ENCODE peak calls at places on chromosomes 1 and 21, in six cellular contexts. One of them, this sample, is unnamed.

GRCh38 chr1:197600751-197601150 is 174.5 kb downstream of the DENND1B start:
- DNase-seq in iPS-NIHi11: no peak
- DNase-seq in NCI-H774: no peak
- DNase-seq in foreskin fibroblast: no peak
- DNase-seq in posterior cingulate gyrus: no peak
- DNase-seq in activated CD4-positive, CD25-positive, alpha-beta regulatory T cell treated with anti-CD3 and anti-CD28 coated beads, Interleukin-2, amount 50 U/mL, for 16 hours: no peak
- DNase-seq in this sample: no peak

GRCh38 chr1:212699839-212700596 is at the start of gene BATF3:
- DNase-seq in activated CD4-positive, CD25-positive, alpha-beta regulatory T cell treated with anti-CD3 and anti-CD28 coated beads, Interleukin-2, amount 50 U/mL, for 16 hours: no peak
- DNase-seq in posterior cingulate gyrus: no peak
- DNase-seq in foreskin fibroblast: no peak
- DNase-seq in iPS-NIHi11: no peak
- DNase-seq in NCI-H774: no peak
- DNase-seq in this sample: peak; percentile 54

GRCh38 chr1:31689821-31690220 is 14.0 kb downstream of the COL16A1 start:
- DNase-seq in activated CD4-positive, CD25-positive, alpha-beta regulatory T cell treated with anti-CD3 and anti-CD28 coated beads, Interleukin-2, amount 50 U/mL, for 16 hours: no peak
- DNase-seq in iPS-NIHi11: no peak
- DNase-seq in posterior cingulate gyrus: no peak
- DNase-seq in NCI-H774: no peak
- DNase-seq in foreskin fibroblast: peak; percentile 92
- DNase-seq in this sample: no peak

GRCh38 chr1:196481616-196482015 is 126.6 kb downstream of the KCNT2 start:
- DNase-seq in iPS-NIHi11: no peak
- DNase-seq in posterior cingulate gyrus: no peak
- DNase-seq in activated CD4-positive, CD25-positive, alpha-beta regulatory T cell treated with anti-CD3 and anti-CD28 coated beads, Interleukin-2, amount 50 U/mL, for 16 hours: no peak
- DNase-seq in NCI-H774: no peak
- DNase-seq in foreskin fibroblast: no peak
- DNase-seq in this sample: no peak

GRCh38 chr1:21261551-21262281 is 28.5 kb downstream of the ECE1 start:
- DNase-seq in posterior cingulate gyrus: no peak
- DNase-seq in NCI-H774: no peak
- DNase-seq in iPS-NIHi11: no peak
- DNase-seq in activated CD4-positive, CD25-positive, alpha-beta regulatory T cell treated with anti-CD3 and anti-CD28 coated beads, Interleukin-2, amount 50 U/mL, for 16 hours: no peak
- DNase-seq in foreskin fibroblast: peak; percentile 97
- DNase-seq in this sample: peak; percentile 69

GRCh38 chr1:43329995-43330751 is 7.4 kb upstream of the MPL start:
- DNase-seq in iPS-NIHi11: peak; percentile 58
- DNase-seq in NCI-H774: no peak
- DNase-seq in foreskin fibroblast: peak; percentile 74
- DNase-seq in activated CD4-positive, CD25-positive, alpha-beta regulatory T cell treated with anti-CD3 and anti-CD28 coated beads, Interleukin-2, amount 50 U/mL, for 16 hours: no peak
- DNase-seq in posterior cingulate gyrus: no peak
- DNase-seq in this sample: no peak

GRCh38 chr1:40760984-40761383 is 22.6 kb upstream of the KCNQ4 start:
- DNase-seq in foreskin fibroblast: peak; percentile 34
- DNase-seq in posterior cingulate gyrus: no peak
- DNase-seq in NCI-H774: no peak
- DNase-seq in iPS-NIHi11: no peak
- DNase-seq in activated CD4-positive, CD25-positive, alpha-beta regulatory T cell treated with anti-CD3 and anti-CD28 coated beads, Interleukin-2, amount 50 U/mL, for 16 hours: no peak
- DNase-seq in this sample: no peak

GRCh38 chr1:77687519-77687906 is 5.1 kb upstream of the ZZZ3 start:
- DNase-seq in posterior cingulate gyrus: no peak
- DNase-seq in iPS-NIHi11: peak; percentile 48
- DNase-seq in activated CD4-positive, CD25-positive, alpha-beta regulatory T cell treated with anti-CD3 and anti-CD28 coated beads, Interleukin-2, amount 50 U/mL, for 16 hours: no peak
- DNase-seq in foreskin fibroblast: no peak
- DNase-seq in NCI-H774: no peak
- DNase-seq in this sample: no peak

GRCh38 chr1:7290971-7291970 is 479.8 kb upstream of the VAMP3 start:
- DNase-seq in posterior cingulate gyrus: peak; percentile 45
- DNase-seq in foreskin fibroblast: peak; percentile 66
- DNase-seq in activated CD4-positive, CD25-positive, alpha-beta regulatory T cell treated with anti-CD3 and anti-CD28 coated beads, Interleukin-2, amount 50 U/mL, for 16 hours: no peak
- DNase-seq in NCI-H774: no peak
- DNase-seq in iPS-NIHi11: no peak
- DNase-seq in this sample: no peak

GRCh38 chr1:212928323-212929281 is 21.7 kb upstream of the VASH2 start:
- DNase-seq in foreskin fibroblast: no peak
- DNase-seq in iPS-NIHi11: peak; percentile 68
- DNase-seq in activated CD4-positive, CD25-positive, alpha-beta regulatory T cell treated with anti-CD3 and anti-CD28 coated beads, Interleukin-2, amount 50 U/mL, for 16 hours: no peak
- DNase-seq in NCI-H774: no peak
- DNase-seq in posterior cingulate gyrus: no peak
- DNase-seq in this sample: no peak

GRCh38 chr1:173431663-173432045 is 45.5 kb upstream of the PRDX6 start:
- DNase-seq in iPS-NIHi11: no peak
- DNase-seq in posterior cingulate gyrus: no peak
- DNase-seq in activated CD4-positive, CD25-positive, alpha-beta regulatory T cell treated with anti-CD3 and anti-CD28 coated beads, Interleukin-2, amount 50 U/mL, for 16 hours: no peak
- DNase-seq in NCI-H774: no peak
- DNase-seq in foreskin fibroblast: peak; percentile 25
- DNase-seq in this sample: no peak

GRCh38 chr1:48688102-48688760 is 88.5 kb downstream of the BEND5 start:
- DNase-seq in foreskin fibroblast: no peak
- DNase-seq in activated CD4-positive, CD25-positive, alpha-beta regulatory T cell treated with anti-CD3 and anti-CD28 coated beads, Interleukin-2, amount 50 U/mL, for 16 hours: no peak
- DNase-seq in iPS-NIHi11: peak; percentile 62
- DNase-seq in posterior cingulate gyrus: no peak
- DNase-seq in NCI-H774: no peak
- DNase-seq in this sample: no peak

GRCh38 chr1:234214129-234214910 is 158.9 kb upstream of the COA6 start:
- DNase-seq in activated CD4-positive, CD25-positive, alpha-beta regulatory T cell treated with anti-CD3 and anti-CD28 coated beads, Interleukin-2, amount 50 U/mL, for 16 hours: no peak
- DNase-seq in foreskin fibroblast: no peak
- DNase-seq in posterior cingulate gyrus: peak; percentile 77
- DNase-seq in NCI-H774: no peak
- DNase-seq in iPS-NIHi11: peak; percentile 75
- DNase-seq in this sample: peak; percentile 42

GRCh38 chr1:116226017-116226416 is 114.8 kb downstream of the MAB21L3 start:
- DNase-seq in NCI-H774: no peak
- DNase-seq in activated CD4-positive, CD25-positive, alpha-beta regulatory T cell treated with anti-CD3 and anti-CD28 coated beads, Interleukin-2, amount 50 U/mL, for 16 hours: no peak
- DNase-seq in foreskin fibroblast: no peak
- DNase-seq in iPS-NIHi11: no peak
- DNase-seq in posterior cingulate gyrus: no peak
- DNase-seq in this sample: no peak

GRCh38 chr1:214338212-214338611 is 57.3 kb downstream of the SMYD2 start:
- DNase-seq in posterior cingulate gyrus: no peak
- DNase-seq in iPS-NIHi11: no peak
- DNase-seq in foreskin fibroblast: no peak
- DNase-seq in activated CD4-positive, CD25-positive, alpha-beta regulatory T cell treated with anti-CD3 and anti-CD28 coated beads, Interleukin-2, amount 50 U/mL, for 16 hours: no peak
- DNase-seq in NCI-H774: no peak
- DNase-seq in this sample: no peak

GRCh38 chr21:26920055-26920454 is 46.8 kb downstream of the ADAMTS5 start:
- DNase-seq in iPS-NIHi11: no peak
- DNase-seq in posterior cingulate gyrus: no peak
- DNase-seq in NCI-H774: no peak
- DNase-seq in foreskin fibroblast: peak; percentile 33
- DNase-seq in activated CD4-positive, CD25-positive, alpha-beta regulatory T cell treated with anti-CD3 and anti-CD28 coated beads, Interleukin-2, amount 50 U/mL, for 16 hours: no peak
- DNase-seq in this sample: no peak

This sample was measured in frontal cortex.